ENCODE peak calls at places on chromosomes 7 and 10, in eight cellular contexts. U is mammary epithelial cell; W is CD8-positive, alpha-beta T cell; L is fibroblast of pulmonary artery; I is HL-60; X is SK-N-SH; M is adrenal gland; K is dorsolateral prefrontal cortex. C is an unnamed sample.

GRCh38 chr10:91340613-91341362 is 69.4 kb upstream of the HECTD2 start:
- DNase-seq in W (no peak), L (peak), X (peak), U (peak), K (peak), I (no peak), M (no peak), C (no peak)

GRCh38 chr7:16982640-16983103 is 100.9 kb upstream of the AGR3 start:
- DNase-seq in W (no peak), M (peak), L (peak), I (no peak), U (peak), K (no peak), X (peak), C (peak)

GRCh38 chr7:149714910-149715471 is 58.4 kb downstream of the ZNF467 start:
- DNase-seq in M (peak), K (no peak), U (peak), L (no peak), I (no peak), W (no peak), X (no peak), C (no peak)

GRCh38 chr7:138565451-138566114 is 105.5 kb downstream of the TRIM24 start:
- DNase-seq in X (no peak), K (no peak), W (no peak), U (peak), I (peak), L (peak), M (peak), C (no peak)

GRCh38 chr10:17685227-17685840 is 41.4 kb downstream of the STAM start:
- DNase-seq in X (no peak), L (no peak), I (no peak), K (no peak), M (no peak), W (no peak), U (no peak), C (no peak)

GRCh38 chr10:21824409-21824808 is 179.1 kb downstream of the DNAJC1 start:
- DNase-seq in W (no peak), M (no peak), I (no peak), K (no peak), L (no peak), U (no peak), X (no peak), C (no peak)

GRCh38 chr10:95542330-95542729 is 18.8 kb downstream of the SORBS1 start:
- DNase-seq in U (no peak), I (no peak), W (no peak), L (no peak), M (no peak), X (no peak), K (no peak), C (no peak)

GRCh38 chr7:25026156-25026555 is 46.2 kb upstream of the OSBPL3 start:
- DNase-seq in L (no peak), I (no peak), K (no peak), M (no peak), W (no peak), U (no peak), X (no peak), C (no peak)

GRCh38 chr10:108465871-108466641 is 1301.5 kb upstream of the SORCS1 start:
- DNase-seq in L (peak), K (peak), I (no peak), X (peak), M (no peak), U (peak), W (no peak), C (peak)

GRCh38 chr7:99557940-99558305 is 519 bp upstream of the ZNF655 start:
- DNase-seq in I (no peak), W (no peak), M (no peak), U (no peak), X (no peak), K (no peak), L (no peak), C (no peak)

GRCh38 chr10:35206274-35206673 is 79.6 kb downstream of the CREM start:
- DNase-seq in W (no peak), U (no peak), L (no peak), K (no peak), I (no peak), X (no peak), M (no peak), C (no peak)

GRCh38 chr7:84674236-84674913 is 479.8 kb upstream of the SEMA3A start:
- DNase-seq in L (no peak), I (no peak), U (peak), X (no peak), K (no peak), W (no peak), M (no peak), C (no peak)

GRCh38 chr10:7408003-7408493 is 2.8 kb downstream of the SFMBT2 start:
- DNase-seq in W (no peak), L (peak), M (peak), K (no peak), X (no peak), U (no peak), I (no peak), C (peak)

GRCh38 chr10:11891776-11892486 is 68.8 kb downstream of the PROSER2 start:
- DNase-seq in M (no peak), W (no peak), L (no peak), K (no peak), U (no peak), I (no peak), X (no peak), C (no peak)

GRCh38 chr7:30240401-30240800 is 44.0 kb upstream of the ZNRF2 start:
- DNase-seq in X (no peak), L (no peak), W (no peak), I (no peak), U (peak), M (no peak), K (no peak), C (no peak)

GRCh38 chr10:5818894-5819293 is 5.7 kb upstream of the GDI2 start:
- DNase-seq in M (peak), K (no peak), I (no peak), U (no peak), W (no peak), X (no peak), L (no peak), C (no peak)

GRCh38 chr10:47026301-47027107 is 115.3 kb downstream of the PTPN20 start:
- DNase-seq in L (no peak), U (no peak), I (no peak), K (peak), X (no peak), W (no peak), M (peak), C (no peak)

GRCh38 chr7:151233111-151233701 is 923 bp downstream of the CHPF2 start:
- DNase-seq in K (no peak), X (peak), M (peak), L (peak), U (peak), I (peak), W (peak), C (peak)

GRCh38 chr7:136369225-136369624 is 392.1 kb upstream of the MTPN start:
- DNase-seq in W (no peak), K (no peak), M (no peak), L (no peak), X (no peak), U (no peak), I (no peak), C (no peak)

GRCh38 chr10:125146791-125147604 is 13.4 kb downstream of the CTBP2 start:
- DNase-seq in X (no peak), U (peak), M (no peak), W (no peak), L (no peak), K (no peak), I (no peak), C (no peak)

GRCh38 chr10:49353026-49353894 is 42.6 kb downstream of the DRGX start:
- DNase-seq in U (no peak), L (no peak), K (no peak), I (no peak), X (no peak), M (no peak), W (no peak), C (no peak)

GRCh38 chr10:68095176-68095575 is 14.1 kb upstream of the MYPN start:
- DNase-seq in W (no peak), K (no peak), X (no peak), U (peak), M (no peak), L (peak), I (no peak), C (no peak)

GRCh38 chr7:101911800-101912705 is 94.6 kb downstream of the CUX1 start:
- DNase-seq in W (no peak), U (no peak), K (no peak), L (peak), I (peak), M (peak), X (no peak), C (no peak)

GRCh38 chr7:46178685-46179084 is 257.6 kb upstream of the IGFBP3 start:
- DNase-seq in W (no peak), M (no peak), X (no peak), L (peak), U (peak), K (no peak), I (no peak), C (no peak)

GRCh38 chr10:95263864-95264226 is 27.0 kb downstream of the PDLIM1 start:
- DNase-seq in M (no peak), U (no peak), W (no peak), I (no peak), X (no peak), L (no peak), K (no peak), C (no peak)

GRCh38 chr7:11317766-11318165 is 344.1 kb downstream of the PHF14 start:
- DNase-seq in K (no peak), M (no peak), U (no peak), L (no peak), X (no peak), I (no peak), W (no peak), C (no peak)

GRCh38 chr7:120064565-120064964 is 208.4 kb upstream of the KCND2 start:
- DNase-seq in M (no peak), K (no peak), W (no peak), X (no peak), L (peak), I (no peak), U (no peak), C (no peak)

GRCh38 chr7:149494738-149495368 is 2.8 kb downstream of the ZNF746 start:
- DNase-seq in M (no peak), X (no peak), W (no peak), K (no peak), U (no peak), I (peak), L (peak), C (no peak)

GRCh38 chr7:3312583-3312982 is 11.5 kb downstream of the SDK1 start:
- DNase-seq in L (no peak), K (no peak), W (no peak), I (no peak), X (no peak), U (no peak), M (no peak), C (no peak)

GRCh38 chr7:157425137-157425731 is 88.4 kb downstream of the DNAJB6 start:
- DNase-seq in I (no peak), L (no peak), K (no peak), U (no peak), W (no peak), X (no peak), M (no peak), C (no peak)

GRCh38 chr7:15007507-15007906 is 105.0 kb upstream of the DGKB start:
- DNase-seq in W (no peak), L (peak), I (no peak), M (no peak), K (no peak), U (peak), X (peak), C (peak)

GRCh38 chr7:100965723-100966541 is 3.4 kb upstream of the MUC12 start:
- DNase-seq in K (no peak), X (peak), I (peak), M (peak), L (peak), U (peak), W (peak), C (peak)

GRCh38 chr7:155462163-155462735 is 4.3 kb downstream of the EN2 start:
- DNase-seq in I (no peak), U (no peak), K (no peak), X (peak), M (no peak), W (no peak), L (no peak), C (no peak)

GRCh38 chr7:26413007-26413691 is 121.5 kb downstream of the SNX10 start:
- DNase-seq in X (peak), L (no peak), W (no peak), I (no peak), K (no peak), M (no peak), U (no peak), C (no peak)

GRCh38 chr10:70528726-70529362 is 50.3 kb downstream of the PALD1 start:
- DNase-seq in U (peak), X (peak), W (no peak), K (no peak), M (no peak), I (no peak), L (peak), C (no peak)

GRCh38 chr10:113021268-113022028 is 71.4 kb downstream of the TCF7L2 start:
- DNase-seq in X (no peak), I (no peak), W (no peak), M (no peak), K (no peak), L (no peak), U (no peak), C (no peak)

GRCh38 chr7:27689045-27689877 is 26.6 kb upstream of the HIBADH start:
- DNase-seq in X (peak), U (peak), I (no peak), K (no peak), L (peak), W (no peak), M (peak), C (no peak)

GRCh38 chr7:56079450-56080185 is 13.1 kb downstream of the PHKG1 start:
- DNase-seq in U (no peak), L (peak), K (peak), X (peak), W (no peak), M (peak), I (no peak), C (no peak)

GRCh38 chr7:152341914-152342236 is 93.9 kb downstream of the KMT2C start:
- DNase-seq in M (no peak), U (no peak), X (no peak), K (no peak), L (no peak), W (no peak), I (no peak), C (no peak)

GRCh38 chr7:152344253-152344652 is 91.5 kb downstream of the KMT2C start:
- DNase-seq in I (no peak), K (no peak), U (peak), W (no peak), X (no peak), M (no peak), L (no peak), C (no peak)

GRCh38 chr7:152342796-152343195 is 93.0 kb downstream of the KMT2C start:
- DNase-seq in M (no peak), I (no peak), X (no peak), L (no peak), K (no peak), U (no peak), W (no peak), C (no peak)

GRCh38 chr7:152338553-152338952 is 97.2 kb downstream of the KMT2C start:
- DNase-seq in U (no peak), I (no peak), L (peak), W (no peak), X (no peak), M (no peak), K (no peak), C (no peak)

DNA sequence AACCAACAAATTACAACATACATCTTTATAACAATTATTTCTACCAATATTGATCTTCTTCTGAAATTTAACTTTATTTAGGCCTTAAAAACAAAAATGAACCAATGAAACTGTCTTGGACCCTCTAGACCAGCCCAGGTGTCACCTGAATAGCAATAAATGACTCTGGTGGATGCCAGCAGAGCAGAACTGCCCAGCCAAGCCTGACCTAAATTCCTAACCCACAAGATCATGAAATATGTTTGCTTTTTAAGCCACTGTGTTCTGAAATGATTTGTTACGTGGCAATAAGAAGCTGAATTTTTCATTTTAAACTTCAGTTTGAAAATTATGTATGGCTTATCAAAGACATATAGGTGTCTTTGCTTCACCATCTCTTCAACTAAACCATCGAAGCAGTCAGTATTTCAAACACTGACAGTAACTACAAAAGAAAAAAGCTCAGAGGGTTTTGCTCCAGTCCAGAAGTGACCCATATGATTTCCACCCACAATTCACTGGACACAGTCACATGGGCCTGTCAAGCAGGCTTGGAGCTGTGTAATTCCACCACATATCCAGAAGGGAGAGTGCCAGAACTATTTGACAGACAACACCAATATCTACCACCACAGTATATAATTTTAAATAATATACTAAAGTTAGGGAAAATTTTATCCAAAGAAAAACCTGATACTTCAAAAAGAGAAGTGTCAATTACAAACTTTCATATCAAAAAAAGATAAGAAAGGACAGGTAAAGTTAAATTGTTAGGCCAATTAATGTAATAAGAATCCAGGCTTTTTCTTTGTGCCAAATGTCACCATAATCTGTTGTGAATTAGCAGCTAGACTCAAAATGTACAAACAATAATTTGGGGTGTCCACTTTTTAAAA is 94.5 kb downstream of the KMT2C start:
- DNase-seq in X (peak), U (peak), W (no peak), I (no peak), K (peak), M (peak), L (peak), C (peak)
- TF ChIP-seq CTCF in X (peak), U (peak), W (no peak), I (no peak), K (peak), M (peak), L (peak), C (peak)

GRCh38 chr10:23885853-23886252 is 323.1 kb upstream of the KIAA1217 start:
- DNase-seq in U (no peak), X (no peak), K (no peak), L (no peak), M (no peak), W (no peak), I (no peak), C (no peak)

GRCh38 chr10:23891301-23891700 is 317.6 kb upstream of the KIAA1217 start:
- DNase-seq in M (no peak), K (no peak), X (no peak), I (no peak), L (no peak), W (no peak), U (no peak), C (no peak)

GRCh38 chr10:23892296-23892695 is 316.6 kb upstream of the KIAA1217 start:
- DNase-seq in M (no peak), L (no peak), W (no peak), K (no peak), U (peak), I (no peak), X (no peak), C (no peak)

GRCh38 chr10:23884671-23885070 is 324.3 kb upstream of the KIAA1217 start:
- DNase-seq in K (no peak), W (no peak), M (no peak), L (no peak), I (no peak), X (no peak), U (no peak), C (no peak)

GRCh38 chr10:23886355-23886754 is 322.6 kb upstream of the KIAA1217 start:
- DNase-seq in L (no peak), X (no peak), I (no peak), M (no peak), W (no peak), U (no peak), K (no peak), C (no peak)
- TF ChIP-seq CTCF in L (no peak), X (no peak), I (no peak), M (no peak), W (no peak), U (no peak), K (no peak), C (no peak)

GRCh38 chr7:129502708-129503685 is 666 bp downstream of the SMKR1 start:
- DNase-seq in L (no peak), I (no peak), U (no peak), M (peak), K (no peak), W (no peak), X (peak), C (peak)
- TF ChIP-seq CTCF in L (no peak), I (no peak), U (peak), M (no peak), K (no peak), W (no peak), X (peak), C (no peak)

GRCh38 chr7:98287486-98287959 is 6.0 kb downstream of the BRI3 start:
- DNase-seq in M (no peak), K (no peak), L (no peak), I (no peak), W (no peak), X (no peak), U (peak), C (no peak)
- TF ChIP-seq CTCF in M (no peak), K (no peak), L (no peak), I (no peak), W (no peak), X (no peak), U (no peak), C (no peak)

GRCh38 chr10:98242823-98243222 is 25.2 kb downstream of the LOXL4 start:
- DNase-seq in K (no peak), X (peak), M (no peak), W (no peak), L (peak), I (no peak), U (no peak), C (no peak)
- TF ChIP-seq CTCF in K (peak), X (peak), M (no peak), W (no peak), L (peak), I (no peak), U (peak), C (peak)

GRCh38 chr10:63901228-63901627 is 380.0 kb downstream of the REEP3 start:
- DNase-seq in X (no peak), M (no peak), U (no peak), K (no peak), W (no peak), L (no peak), I (no peak), C (no peak)
- TF ChIP-seq CTCF in X (peak), M (no peak), U (peak), K (no peak), W (no peak), L (peak), I (peak), C (peak)

GRCh38 chr7:7432979-7433378 is 102.7 kb downstream of the COL28A1 start:
- DNase-seq in L (no peak), K (no peak), X (no peak), I (no peak), U (no peak), M (no peak), W (no peak), C (no peak)

GRCh38 chr7:7427363-7427762 is 108.3 kb downstream of the COL28A1 start:
- DNase-seq in X (no peak), L (no peak), W (no peak), U (no peak), K (peak), M (no peak), I (no peak), C (no peak)

GRCh38 chr7:7426686-7427085 is 109.0 kb downstream of the COL28A1 start:
- DNase-seq in I (no peak), W (no peak), K (no peak), M (no peak), U (no peak), L (no peak), X (no peak), C (no peak)

GRCh38 chr7:7425321-7425720 is 110.4 kb downstream of the COL28A1 start:
- DNase-seq in W (no peak), U (no peak), K (no peak), M (no peak), X (no peak), L (no peak), I (no peak), C (no peak)

DNA sequence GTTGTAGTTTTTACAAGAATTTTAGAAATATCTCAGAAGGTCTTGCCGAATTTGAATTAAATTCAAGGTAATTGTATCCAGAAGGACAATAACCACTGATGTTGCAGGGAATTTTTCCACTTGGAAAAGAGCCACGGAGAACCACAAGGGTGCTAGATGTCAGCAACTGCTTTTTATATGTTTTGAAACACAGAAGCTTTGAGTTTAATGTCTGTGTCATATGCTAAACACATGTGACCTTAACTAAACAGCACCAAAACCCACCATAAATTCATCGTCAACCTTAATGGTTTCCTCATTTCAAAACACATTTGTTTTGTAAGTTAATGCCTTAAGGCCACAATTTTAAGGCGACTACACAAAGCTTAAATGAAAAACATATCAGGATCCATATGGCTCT is 106.9 kb downstream of the COL28A1 start:
- DNase-seq in W (no peak), K (no peak), I (no peak), U (no peak), X (no peak), M (no peak), L (peak), C (no peak)
- TF ChIP-seq CTCF in W (no peak), K (no peak), I (no peak), U (no peak), X (no peak), M (no peak), L (no peak), C (no peak)

GRCh38 chr7:125112741-125113309 is 183.2 kb upstream of the POT1 start:
- DNase-seq in X (no peak), I (no peak), L (peak), U (peak), K (no peak), W (no peak), M (no peak), C (no peak)
- TF ChIP-seq CTCF in X (no peak), I (no peak), L (no peak), U (no peak), K (no peak), W (no peak), M (no peak), C (no peak)

C was measured in nephron progenitor cell.